ENCODE peak calls at places on chromosomes 7 and 10, in six cellular contexts. N, H, V, I, Z and E are unnamed samples.

GRCh38 chr7:35185908-35186731 is 67.8 kb downstream of the TBX20 start:
- DNase-seq in N (no peak), H (no peak), V (peak; percentile 65), I (no peak), Z (no peak), E (no peak)

GRCh38 chr7:80646088-80646961 is 7.9 kb downstream of the CD36 start:
- DNase-seq in N (no peak), H (no peak), V (no peak), I (no peak), Z (no peak), E (no peak)

GRCh38 chr7:121192834-121193233 is 136.0 kb upstream of the WNT16 start:
- DNase-seq in N (no peak), H (no peak), V (no peak), I (no peak), Z (no peak), E (no peak)

GRCh38 chr10:48779077-48779476 is 94.4 kb downstream of the WDFY4 start:
- DNase-seq in N (no peak), H (no peak), V (no peak), I (no peak), Z (no peak), E (no peak)

GRCh38 chr7:756928-757560 is 30.0 kb upstream of the PRKAR1B start:
- DNase-seq in N (no peak), H (no peak), V (peak; percentile 47), I (no peak), Z (no peak), E (no peak)

GRCh38 chr7:99588868-99589267 is 9.2 kb upstream of the TMEM225B start:
- DNase-seq in N (no peak), H (no peak), V (no peak), I (no peak), Z (no peak), E (no peak)

GRCh38 chr10:67666416-67667043 is 29.5 kb downstream of the CTNNA3 start:
- DNase-seq in N (peak; percentile 84), H (no peak), V (no peak), I (no peak), Z (no peak), E (no peak)

GRCh38 chr7:48617508-48617907 is 306.8 kb upstream of the CDC14C start:
- DNase-seq in N (no peak), H (no peak), V (no peak), I (no peak), Z (no peak), E (no peak)

GRCh38 chr10:29102636-29103035 is 186.2 kb upstream of the LYZL1 start:
- DNase-seq in N (peak; percentile 67), H (no peak), V (no peak), I (no peak), Z (no peak), E (no peak)

GRCh38 chr7:91089382-91089963 is 174.8 kb upstream of the FZD1 start:
- DNase-seq in N (peak; percentile 40), H (no peak), V (no peak), I (no peak), Z (no peak), E (no peak)

GRCh38 chr10:21265622-21266021 is 259.9 kb downstream of the SKIDA1 start:
- DNase-seq in N (peak; percentile 93), H (no peak), V (no peak), I (no peak), Z (no peak), E (no peak)

GRCh38 chr10:122515588-122516231 is 44.8 kb upstream of the DMBT1 start:
- DNase-seq in N (no peak), H (peak; percentile 48), V (no peak), I (peak; percentile 43), Z (no peak), E (peak; percentile 38)

GRCh38 chr10:132836248-132836831 is 50.4 kb upstream of the NKX6-2 start:
- DNase-seq in N (peak; percentile 9), H (no peak), V (peak; percentile 71), I (no peak), Z (no peak), E (no peak)

GRCh38 chr10:106360870-106361269 is 803.6 kb downstream of the SORCS1 start:
- DNase-seq in N (peak; percentile 93), H (no peak), V (no peak), I (no peak), Z (no peak), E (no peak)

GRCh38 chr10:43130756-43131155 is 7.5 kb upstream of the CSGALNACT2 start:
- DNase-seq in N (no peak), H (no peak), V (no peak), I (no peak), Z (no peak), E (no peak)

GRCh38 chr10:3807221-3807927 is 22.4 kb upstream of the KLF6 start:
- DNase-seq in N (no peak), H (no peak), V (no peak), I (no peak), Z (no peak), E (no peak)

GRCh38 chr7:87628780-87629569 is 777 bp downstream of the RUNDC3B start:
- DNase-seq in N (no peak), H (peak; percentile 7), V (peak; percentile 70), I (peak; percentile 73), Z (peak; percentile 9), E (no peak)

GRCh38 chr10:51877636-51878035 is 178.2 kb upstream of the CSTF2T start:
- DNase-seq in N (no peak), H (no peak), V (no peak), I (no peak), Z (no peak), E (no peak)

GRCh38 chr10:124318076-124318475 is 100.6 kb downstream of the OAT start:
- DNase-seq in N (no peak), H (no peak), V (no peak), I (no peak), Z (no peak), E (no peak)

GRCh38 chr7:101218236-101219130 is 518 bp downstream of the ZNHIT1 start:
- DNase-seq in N (no peak), H (no peak), V (no peak), I (no peak), Z (no peak), E (no peak)

GRCh38 chr7:148835854-148836253 is 48.2 kb downstream of the EZH2 start:
- DNase-seq in N (peak; percentile 21), H (no peak), V (no peak), I (no peak), Z (no peak), E (no peak)

GRCh38 chr7:159040146-159040545 is 104.5 kb downstream of the VIPR2 start:
- DNase-seq in N (no peak), H (no peak), V (peak; percentile 35), I (no peak), Z (no peak), E (no peak)

GRCh38 chr10:119770928-119771327 is 45.1 kb downstream of the INPP5F start:
- DNase-seq in N (no peak), H (no peak), V (no peak), I (no peak), Z (no peak), E (no peak)

GRCh38 chr10:124287071-124287685 is 131.5 kb downstream of the OAT start:
- DNase-seq in N (no peak), H (no peak), V (peak; percentile 33), I (peak; percentile 6), Z (no peak), E (no peak)

GRCh38 chr10:46077141-46077554 is 31.1 kb upstream of the MSMB start:
- DNase-seq in N (no peak), H (no peak), V (no peak), I (no peak), Z (no peak), E (no peak)

DNA sequence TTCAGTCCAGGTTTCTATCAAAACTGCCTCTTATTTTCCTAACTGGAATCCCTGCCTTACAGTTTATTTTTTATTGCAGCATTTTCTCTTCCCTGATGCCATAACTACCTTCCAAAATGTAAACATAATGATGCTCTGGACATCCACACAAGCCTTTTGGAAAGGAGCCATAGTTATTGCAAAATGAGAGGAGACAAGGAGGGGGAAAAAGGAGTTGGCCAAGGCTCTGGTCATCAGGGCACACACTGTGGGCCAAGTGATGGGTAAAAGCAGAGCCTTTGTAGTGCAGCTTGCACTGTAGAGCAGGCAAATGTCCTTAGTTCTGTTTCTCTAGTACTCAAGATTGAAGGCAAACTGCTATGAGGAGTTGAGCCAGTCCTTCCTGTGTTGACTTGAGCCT is 289.3 kb upstream of the MTPN start:
- DNase-seq in N (no peak), H (no peak), V (no peak), I (peak; percentile 8), Z (no peak), E (no peak)
- TF ChIP-seq CTCF in N (no peak), H (no peak), V (no peak), I (no peak), Z (no peak), E (no peak)

DNA sequence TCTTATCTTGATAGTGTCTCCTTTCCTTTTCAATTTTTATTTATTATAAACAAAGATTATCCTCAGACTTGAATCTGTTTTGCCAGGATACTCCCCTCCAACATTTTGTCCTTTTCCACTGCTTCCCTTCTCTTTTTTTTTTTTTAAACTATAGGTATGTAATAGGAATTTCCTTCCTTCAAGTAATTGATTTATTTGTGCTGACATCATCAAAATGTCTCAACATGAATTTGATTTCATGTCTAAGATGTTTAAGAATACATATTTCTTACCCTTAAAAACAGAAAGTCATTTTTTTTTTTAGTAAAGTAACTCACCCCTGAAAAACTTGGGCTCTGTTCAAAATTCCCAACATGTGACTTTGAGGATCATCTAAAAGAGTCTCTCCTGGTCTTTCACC is 158.4 kb upstream of the NRP1 start:
- DNase-seq in N (no peak), H (no peak), V (no peak), I (no peak), Z (no peak), E (no peak)
- TF ChIP-seq CTCF in N (no peak), H (no peak), V (no peak), I (no peak), Z (no peak), E (no peak)

GRCh38 chr10:80860719-80861118 is 323.0 kb downstream of the SH2D4B start:
- DNase-seq in N (no peak), H (no peak), V (no peak), I (no peak), Z (no peak), E (no peak)

GRCh38 chr10:80856186-80856585 is 318.5 kb downstream of the SH2D4B start:
- DNase-seq in N (no peak), H (no peak), V (no peak), I (no peak), Z (no peak), E (no peak)

GRCh38 chr10:80855348-80855971 is 317.8 kb downstream of the SH2D4B start:
- DNase-seq in N (no peak), H (no peak), V (no peak), I (no peak), Z (no peak), E (no peak)
- TF ChIP-seq CTCF in N (no peak), H (no peak), V (no peak), I (no peak), Z (no peak), E (peak; percentile 65)

GRCh38 chr10:53123311-53123710 is 350.7 kb upstream of the MBL2 start:
- DNase-seq in N (peak; percentile 40), H (no peak), V (no peak), I (no peak), Z (no peak), E (no peak)

DNA sequence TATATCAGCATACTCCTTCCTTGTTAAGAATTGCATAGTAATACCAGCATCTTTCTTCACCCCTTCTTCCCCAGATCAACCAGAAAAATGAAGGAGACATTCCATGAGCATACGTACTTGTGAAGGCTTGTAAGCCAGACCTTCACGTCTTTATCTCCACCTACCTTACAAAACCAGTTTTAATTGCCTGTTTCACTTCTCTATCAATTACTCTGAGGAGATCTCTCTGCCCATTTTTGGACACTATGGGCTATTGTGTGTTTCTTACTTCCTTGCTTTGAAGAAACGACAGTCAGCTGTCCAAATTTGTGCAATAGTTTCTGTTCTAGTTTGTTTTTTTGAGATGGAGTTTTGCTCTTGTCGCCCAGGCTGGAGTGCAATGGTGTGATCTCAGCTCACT is 349.7 kb upstream of the MBL2 start:
- DNase-seq in N (no peak), H (no peak), V (no peak), I (no peak), Z (no peak), E (no peak)
- TF ChIP-seq CTCF in N (no peak), H (no peak), V (no peak), I (no peak), Z (no peak), E (no peak)